ENCODE peak calls at places on chromosome 18, in seven cellular contexts. J is nephron progenitor cell, M is uterus, Y is kidney epithelial cell, K is glutamatergic neuron, G is psoas muscle, V is upper lobe of right lung. U is an unnamed sample.

GRCh38 chr18:11050966-11051365 is 98.4 kb downstream of the PIEZO2 start:
- DNase-seq in J (no peak), M (no peak), Y (no peak), K (no peak), G (no peak), V (no peak), U (no peak)

GRCh38 chr18:48385595-48385994 is 23.6 kb downstream of the ZBTB7C start:
- DNase-seq in J (no peak), M (no peak), Y (no peak), K (no peak), G (no peak), V (no peak), U (no peak)

GRCh38 chr18:45374878-45375630 is 240.2 kb upstream of the SLC14A2 start:
- DNase-seq in J (no peak), M (no peak), Y (no peak), K (no peak), G (no peak), V (no peak), U (no peak)

GRCh38 chr18:79217979-79218604 is 148.9 kb downstream of the ATP9B start:
- DNase-seq in J (no peak), M (no peak), Y (no peak), K (no peak), G (peak), V (no peak), U (no peak)

GRCh38 chr18:55275042-55275897 is 312.7 kb downstream of the TCF4 start:
- DNase-seq in J (no peak), M (no peak), Y (no peak), K (no peak), G (peak), V (no peak), U (peak)

GRCh38 chr18:57705011-57705410 is 83.4 kb upstream of the NARS1 start:
- DNase-seq in J (no peak), M (no peak), Y (no peak), K (no peak), G (no peak), V (no peak), U (no peak)

GRCh38 chr18:23994361-23994902 is 20.1 kb upstream of the TTC39C start:
- DNase-seq in J (no peak), M (peak), Y (peak), K (no peak), G (no peak), V (no peak), U (peak)

GRCh38 chr18:28132084-28132483 is 44.8 kb downstream of the CDH2 start:
- DNase-seq in J (no peak), M (no peak), Y (no peak), K (no peak), G (no peak), V (no peak), U (no peak)

GRCh38 chr18:59783138-59783537 is 85.9 kb upstream of the CCBE1 start:
- DNase-seq in J (peak), M (no peak), Y (peak), K (peak), G (no peak), V (no peak), U (no peak)

GRCh38 chr18:58497845-58498244 is 131.0 kb downstream of the ALPK2 start:
- DNase-seq in J (no peak), M (no peak), Y (no peak), K (no peak), G (no peak), V (no peak), U (no peak)

GRCh38 chr18:8988262-8988871 is 114.1 kb upstream of the NDUFV2 start:
- DNase-seq in J (peak), M (peak), Y (no peak), K (peak), G (peak), V (peak), U (no peak)

GRCh38 chr18:33781429-33781828 is 203.4 kb downstream of the ASXL3 start:
- DNase-seq in J (no peak), M (no peak), Y (no peak), K (no peak), G (no peak), V (no peak), U (no peak)

GRCh38 chr18:28584726-28585125 is 407.8 kb upstream of the CDH2 start:
- DNase-seq in J (peak), M (no peak), Y (peak), K (no peak), G (no peak), V (no peak), U (peak)

GRCh38 chr18:49021076-49021432 is 70.3 kb upstream of the SMAD7 start:
- DNase-seq in J (no peak), M (peak), Y (no peak), K (no peak), G (peak), V (peak), U (no peak)

GRCh38 chr18:74478316-74478715 is 17.8 kb upstream of the CNDP2 start:
- DNase-seq in J (no peak), M (no peak), Y (no peak), K (no peak), G (no peak), V (no peak), U (no peak)

GRCh38 chr18:74478876-74479275 is 17.3 kb upstream of the CNDP2 start:
- DNase-seq in J (no peak), M (no peak), Y (no peak), K (no peak), G (no peak), V (no peak), U (no peak)

GRCh38 chr18:74477771-74478170 is 18.4 kb upstream of the CNDP2 start:
- DNase-seq in J (no peak), M (no peak), Y (no peak), K (no peak), G (no peak), V (no peak), U (no peak)

GRCh38 chr18:74473976-74474375 is 16.9 kb upstream of the DIPK1C start:
- DNase-seq in J (no peak), M (no peak), Y (no peak), K (no peak), G (no peak), V (no peak), U (no peak)

DNA sequence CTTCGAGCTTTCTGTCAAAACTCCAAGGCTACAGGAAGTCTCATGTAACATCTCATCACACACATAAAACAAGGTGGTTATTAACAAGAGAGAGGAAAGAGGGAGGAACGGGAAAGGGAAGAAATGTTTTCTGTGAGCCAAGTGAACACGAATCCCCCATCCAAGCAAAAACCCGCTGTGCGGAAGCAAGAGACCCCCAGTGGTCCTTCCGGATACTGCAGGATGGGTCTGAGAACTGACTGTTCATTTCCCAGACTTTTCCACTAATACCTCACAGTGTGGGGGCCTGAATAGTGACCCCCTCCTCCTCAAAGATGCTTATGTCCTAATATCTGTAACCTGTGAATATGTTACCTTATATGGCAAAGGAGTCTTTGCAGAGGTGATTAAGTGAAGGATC is 19.0 kb upstream of the DIPK1C start:
- DNase-seq in J (peak), M (peak), Y (no peak), K (peak), G (peak), V (no peak), U (no peak)
- TF ChIP-seq CTCF in J (peak), M (peak), Y (peak), K (peak), G (peak), V (peak), U (peak)

GRCh38 chr18:5239447-5239846 is 42.4 kb upstream of the AKAIN1 start:
- DNase-seq in J (no peak), M (no peak), Y (no peak), K (no peak), G (no peak), V (no peak), U (no peak)

GRCh38 chr18:5238371-5238758 is 41.3 kb upstream of the AKAIN1 start:
- DNase-seq in J (peak), M (peak), Y (no peak), K (peak), G (peak), V (peak), U (no peak)

GRCh38 chr18:5237083-5237722 is 40.1 kb upstream of the AKAIN1 start:
- DNase-seq in J (peak), M (no peak), Y (no peak), K (no peak), G (peak), V (no peak), U (no peak)

GRCh38 chr18:5237723-5238370 is 40.8 kb upstream of the AKAIN1 start:
- DNase-seq in J (peak), M (peak), Y (peak), K (peak), G (peak), V (peak), U (peak)
- TF ChIP-seq CTCF in J (no peak), M (no peak), Y (peak), K (peak), G (peak), V (peak), U (no peak)

GRCh38 chr18:40956213-40956612 is 998.8 kb upstream of the PIK3C3 start:
- DNase-seq in J (no peak), M (no peak), Y (no peak), K (no peak), G (no peak), V (no peak), U (no peak)

GRCh38 chr18:40955351-40955750 is 999.7 kb upstream of the PIK3C3 start:
- DNase-seq in J (no peak), M (no peak), Y (no peak), K (no peak), G (no peak), V (no peak), U (no peak)

GRCh38 chr18:40962784-40963183 is 992.2 kb upstream of the PIK3C3 start:
- DNase-seq in J (no peak), M (no peak), Y (no peak), K (no peak), G (no peak), V (no peak), U (no peak)

DNA sequence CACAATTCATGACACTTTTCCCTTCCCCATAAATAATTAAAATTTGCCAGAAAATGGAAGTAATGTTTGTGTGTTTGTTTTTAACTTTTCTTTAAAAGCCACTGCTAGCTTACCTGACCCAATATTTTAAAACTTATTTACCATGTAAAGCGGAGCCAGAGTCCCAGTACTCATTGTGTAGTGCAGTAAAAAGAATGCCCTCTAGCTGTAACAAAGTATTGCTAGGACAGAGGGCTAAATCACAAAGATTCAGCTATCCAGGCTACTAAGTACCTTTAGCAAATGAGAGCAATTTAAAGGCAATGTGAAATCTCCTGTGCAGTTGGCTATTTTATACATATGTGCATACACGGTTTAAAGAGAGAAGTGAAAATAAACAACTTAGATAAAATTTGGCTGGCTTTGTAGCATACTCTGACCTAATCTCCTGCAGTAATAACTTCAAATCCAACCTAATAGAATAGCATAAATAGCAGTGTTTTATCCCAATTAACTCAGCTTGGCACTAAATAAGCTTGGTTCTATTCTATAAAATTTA is 997.4 kb upstream of the PIK3C3 start:
- DNase-seq in J (no peak), M (no peak), Y (no peak), K (no peak), G (no peak), V (no peak), U (no peak)
- TF ChIP-seq CTCF in J (no peak), M (no peak), Y (no peak), K (no peak), G (no peak), V (no peak), U (no peak)

DNA sequence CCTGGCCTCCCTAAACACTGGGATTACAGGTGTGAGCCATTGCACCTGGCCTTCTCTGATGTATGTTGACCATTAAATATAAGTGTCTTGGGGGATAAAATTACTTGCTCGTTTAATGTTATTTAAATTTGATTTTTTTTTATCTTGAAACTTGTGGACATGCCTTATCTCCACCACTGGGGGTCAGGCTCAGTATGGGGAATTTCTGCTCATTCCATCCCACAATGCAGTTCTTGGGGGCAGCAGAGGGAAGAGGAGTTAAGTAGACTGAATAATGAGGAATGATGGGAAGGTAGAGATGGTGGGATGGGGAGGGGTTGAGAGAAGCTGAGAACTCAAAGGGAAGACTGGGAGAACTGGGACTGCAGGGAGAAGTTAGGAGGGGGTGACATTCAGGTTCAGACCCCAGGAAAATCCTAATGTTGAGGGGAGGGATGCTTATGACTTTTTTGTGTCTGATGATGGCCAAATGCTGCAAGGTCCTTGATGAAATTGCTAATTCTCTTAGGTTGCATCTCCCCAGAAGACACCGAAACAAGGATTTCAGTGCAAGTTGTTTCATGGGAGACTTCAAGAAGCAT is 174.2 kb downstream of the MIB1 start:
- DNase-seq in J (peak), M (no peak), Y (no peak), K (peak), G (no peak), V (no peak), U (no peak)
- TF ChIP-seq CTCF in J (peak), M (peak), Y (peak), K (peak), G (peak), V (peak), U (peak)

U was measured in epithelial cell of proximal tubule.